ENCODE peak calls at places on chromosome 4, in seven cellular contexts. M is colonic mucosa; X is pancreas; F is naive thymus-derived CD4-positive, alpha-beta T cell; H is psoas muscle; R is WERI-Rb-1; D is mesenchymal stem cell. S is an unnamed sample.

GRCh38 chr4:66565796-66566195 is 895.5 kb upstream of the EPHA5 start:
- DNase-seq in D (no peak), X (no peak), R (no peak), F (no peak), M (no peak), H (no peak), S (no peak)

GRCh38 chr4:159444668-159445067 is 341.8 kb downstream of the RAPGEF2 start:
- DNase-seq in M (no peak), X (no peak), F (no peak), H (no peak), D (peak; percentile 42), R (no peak), S (no peak)

GRCh38 chr4:169102011-169102410 is 92.0 kb upstream of the CBR4 start:
- DNase-seq in M (no peak), R (peak; percentile 37), F (no peak), D (no peak), H (no peak), X (no peak), S (no peak)

GRCh38 chr4:77332696-77333270 is 175.8 kb downstream of the CCNG2 start:
- DNase-seq in D (no peak), F (no peak), M (no peak), X (no peak), H (no peak), R (no peak), S (no peak)

GRCh38 chr4:72631296-72631695 is 62.3 kb upstream of the ADAMTS3 start:
- DNase-seq in X (no peak), R (no peak), M (no peak), F (no peak), D (peak; percentile 63), H (peak; percentile 57), S (peak; percentile 19)

GRCh38 chr4:159503243-159503642 is 400.4 kb downstream of the RAPGEF2 start:
- DNase-seq in H (no peak), X (no peak), F (no peak), R (no peak), M (no peak), D (no peak), S (no peak)

GRCh38 chr4:145012841-145013240 is 85.2 kb downstream of the ANAPC10 start:
- DNase-seq in H (no peak), R (no peak), M (no peak), X (no peak), D (peak; percentile 76), F (no peak), S (no peak)

GRCh38 chr4:118973295-118973694 is 84.6 kb downstream of the SYNPO2 start:
- DNase-seq in X (no peak), H (no peak), R (no peak), D (no peak), M (no peak), F (no peak), S (no peak)

GRCh38 chr4:182929296-182929695 is 12.1 kb upstream of the DCTD start:
- DNase-seq in D (peak; percentile 91), H (no peak), R (no peak), F (no peak), X (no peak), M (no peak), S (no peak)

GRCh38 chr4:169618286-169618685 is 2.1 kb upstream of the CLCN3 start:
- DNase-seq in X (no peak), D (peak; percentile 77), M (no peak), R (no peak), H (no peak), F (no peak), S (no peak)

GRCh38 chr4:158295053-158295452 is 84.8 kb downstream of the TMEM144 start:
- DNase-seq in R (no peak), D (no peak), H (no peak), F (no peak), M (no peak), X (no peak), S (no peak)

GRCh38 chr4:114384629-114385028 is 214.0 kb upstream of the UGT8 start:
- DNase-seq in H (no peak), F (no peak), D (peak; percentile 56), X (no peak), M (no peak), R (no peak), S (no peak)

GRCh38 chr4:132180020-132180427 is 969.1 kb upstream of the PCDH10 start:
- DNase-seq in F (no peak), M (no peak), H (no peak), X (no peak), R (no peak), D (peak; percentile 9), S (no peak)

GRCh38 chr4:20254517-20255250 is 3.0 kb downstream of the SLIT2 start:
- DNase-seq in F (no peak), R (peak; percentile 25), X (peak; percentile 23), H (peak; percentile 57), M (no peak), D (peak; percentile 40), S (peak; percentile 15)

GRCh38 chr4:77104405-77105292 is 28.9 kb upstream of the CCNI start:
- DNase-seq in F (no peak), D (no peak), M (peak; percentile 65), R (no peak), H (peak; percentile 81), X (peak; percentile 70), S (peak; percentile 64)

GRCh38 chr4:26377352-26378311 is 56.8 kb downstream of the RBPJ start:
- DNase-seq in F (no peak), H (no peak), D (no peak), R (no peak), X (no peak), M (no peak), S (no peak)

GRCh38 chr4:177239878-177240277 is 69.8 kb upstream of the NEIL3 start:
- DNase-seq in F (no peak), D (no peak), M (no peak), X (no peak), R (no peak), H (no peak), S (no peak)

GRCh38 chr4:10546-10870 is 42.6 kb upstream of the ZNF595 start:
- DNase-seq in R (no peak), X (no peak), H (no peak), D (no peak), F (no peak), M (no peak), S (no peak)

GRCh38 chr4:169620846-169621228 is 459 bp downstream of the CLCN3 start:
- DNase-seq in R (no peak), H (no peak), X (no peak), F (peak; percentile 8), D (peak; percentile 61), M (peak; percentile 45), S (no peak)

GRCh38 chr4:77819836-77820679 is 890 bp upstream of the CNOT6L start:
- DNase-seq in D (peak; percentile 87), R (peak; percentile 90), F (peak; percentile 95), M (peak; percentile 97), X (peak; percentile 93), H (peak; percentile 96), S (peak; percentile 94)

GRCh38 chr4:96472103-96472867 is 632.4 kb downstream of the PDHA2 start:
- DNase-seq in M (no peak), X (no peak), D (no peak), F (no peak), H (no peak), R (no peak), S (no peak)

GRCh38 chr4:8540072-8540471 is 40.1 kb upstream of the GPR78 start:
- DNase-seq in H (no peak), R (no peak), F (no peak), M (no peak), D (no peak), X (no peak), S (no peak)

GRCh38 chr4:88043001-88043400 is 35.6 kb downstream of the PKD2 start:
- DNase-seq in F (no peak), X (no peak), R (no peak), M (no peak), D (no peak), H (no peak), S (no peak)

GRCh38 chr4:82733636-82734035 is 65.0 kb downstream of the SCD5 start:
- DNase-seq in D (peak; percentile 79), X (no peak), F (no peak), M (no peak), R (no peak), H (no peak), S (no peak)

GRCh38 chr4:145099653-145100052 is 1.5 kb downstream of the ABCE1 start:
- DNase-seq in M (no peak), F (no peak), X (no peak), R (no peak), D (no peak), H (no peak), S (no peak)

GRCh38 chr4:40199999-40200880 is 3.4 kb downstream of the RHOH start:
- DNase-seq in F (no peak), M (no peak), X (no peak), H (no peak), R (no peak), D (peak; percentile 61), S (no peak)
- H3K27ac ChIP-seq in F (peak overlapping the region; percentile 100), M (peak overlapping the region; percentile 60), X (no peak overlapping the region), H (no peak overlapping the region), R (no peak overlapping the region), D (no peak overlapping the region), S (no peak overlapping the region)

DNA sequence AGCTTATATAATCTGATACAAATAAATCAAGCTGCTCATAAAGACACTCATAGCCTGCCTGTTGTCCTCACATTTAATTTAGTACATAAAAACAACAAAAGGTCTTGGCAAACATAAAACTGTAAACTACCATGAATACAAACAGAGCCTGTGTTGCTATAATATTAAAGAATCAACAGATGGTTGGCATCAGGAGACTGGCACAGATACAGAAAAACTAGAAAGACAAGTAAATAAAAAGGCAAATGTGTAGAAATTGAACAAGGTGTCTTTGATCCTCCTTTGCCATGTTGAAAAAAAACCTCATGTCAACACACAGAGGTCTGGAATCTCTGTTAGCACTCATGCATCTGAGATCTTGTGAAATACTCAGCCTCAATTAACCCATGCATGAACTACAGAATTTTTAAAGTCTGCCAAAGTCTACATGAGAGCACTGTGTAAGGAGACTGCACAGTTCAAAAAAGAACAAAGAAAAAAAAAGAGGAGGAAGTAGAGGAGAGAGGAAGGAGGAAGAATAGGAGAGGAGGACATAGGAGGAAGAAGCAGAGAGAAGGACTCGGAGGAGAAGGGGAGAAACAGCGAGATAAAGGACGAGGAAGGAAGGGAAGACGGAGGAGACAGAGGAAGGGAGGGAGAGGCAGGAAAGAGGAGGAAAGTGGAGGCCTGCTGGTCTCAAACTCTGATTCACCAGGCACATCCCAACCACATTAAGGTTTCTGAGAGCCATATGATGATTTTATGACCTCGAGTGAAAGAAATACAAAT is 52.8 kb downstream of the PRDM5 start:
- DNase-seq in R (no peak), H (no peak), X (no peak), D (peak; percentile 8), F (no peak), M (no peak), S (no peak)
- H3K4me3 ChIP-seq in R (no peak overlapping the region), H (no peak overlapping the region), X (no peak overlapping the region), D (no peak overlapping the region), F (no peak overlapping the region), M (no peak overlapping the region), S (no peak overlapping the region)

DNA sequence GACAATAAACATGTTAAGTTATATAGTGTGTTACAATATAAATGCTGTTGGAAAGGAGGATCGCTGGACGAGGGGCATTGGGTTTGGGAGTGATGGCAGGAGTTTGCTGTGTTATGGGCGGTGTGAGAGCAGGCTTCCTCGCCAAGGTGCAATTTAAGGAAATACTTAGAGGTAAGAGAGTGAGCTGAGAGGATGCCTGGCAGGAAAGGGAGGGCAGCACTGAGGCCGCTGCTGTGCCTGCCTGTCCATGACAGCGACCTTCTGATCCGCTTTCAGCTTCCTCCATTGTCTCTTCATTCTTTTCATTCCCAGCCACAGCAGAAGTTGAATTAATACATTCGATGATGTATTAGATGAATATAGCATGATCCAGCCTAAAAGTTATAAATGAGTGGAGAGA is 41.2 kb upstream of the TBC1D14 start:
- DNase-seq in R (no peak), D (no peak), F (no peak), H (no peak), X (no peak), M (no peak), S (no peak)
- H3K36me3 ChIP-seq in R (peaks cover 65% of the 10 kb centered on the region), D (peaks cover 76% of the 10 kb centered on the region), F (no peaks in the 10 kb centered on the region), H (peaks cover 82% of the 10 kb centered on the region), X (peaks cover 4% of the 10 kb centered on the region), M (no peaks in the 10 kb centered on the region), S (peaks cover 77% of the 10 kb centered on the region)

GRCh38 chr4:57129477-57129876 is 19.3 kb upstream of the IGFBP7 start:
- DNase-seq in D (no peak), H (no peak), F (no peak), R (no peak), M (no peak), X (no peak), S (no peak)
- H3K27ac ChIP-seq in D (no peak overlapping the region), H (no peak overlapping the region), F (no peak overlapping the region), R (no peak overlapping the region), M (no peak overlapping the region), X (no peak overlapping the region), S (no peak overlapping the region)

S was measured in left ventricle myocardium inferior.